ENCODE peak calls at places on chromosomes 2 and 18, in four cellular contexts. U, C, Y and M are unnamed samples.

GRCh38 chr18:46787674-46788073 is 30.8 kb upstream of the ST8SIA5 start:
- DNase-seq in U (no peak), C (no peak), Y (no peak), M (no peak)

GRCh38 chr2:187544371-187545080 is 9.7 kb downstream of the TFPI start:
- DNase-seq in Y (peak; percentile 55), U (no peak), C (no peak), M (no peak)

GRCh38 chr2:41933585-41934322 is 114.1 kb upstream of the PKDCC start:
- DNase-seq in U (no peak), C (peak; percentile 89), Y (peak; percentile 99), M (no peak)

GRCh38 chr2:83901322-83901721 is 557.8 kb downstream of the SUCLG1 start:
- DNase-seq in U (no peak), Y (no peak), C (no peak), M (no peak)

GRCh38 chr2:232026941-232027340 is 65.4 kb downstream of the DIS3L2 start:
- DNase-seq in C (no peak), Y (no peak), U (no peak), M (no peak)

GRCh38 chr18:6679201-6679600 is 50.3 kb upstream of the ARHGAP28 start:
- DNase-seq in C (no peak), Y (no peak), U (no peak), M (no peak)

GRCh38 chr2:84878459-84878858 is 2.4 kb downstream of the TRABD2A start:
- DNase-seq in C (no peak), U (no peak), Y (no peak), M (no peak)

GRCh38 chr2:112645396-112646101 is at the start of gene SLC20A1:
- DNase-seq in C (peak; percentile 99), Y (peak; percentile 94), U (peak; percentile 99), M (peak; percentile 99)

GRCh38 chr18:11040823-11041712 is 108.3 kb downstream of the PIEZO2 start:
- DNase-seq in C (peak; percentile 72), U (peak; percentile 17), Y (peak; percentile 80), M (peak; percentile 7)

GRCh38 chr18:33914399-33914798 is 310.3 kb downstream of the NOL4 start:
- DNase-seq in C (no peak), Y (no peak), U (no peak), M (no peak)

GRCh38 chr2:20698916-20699613 is 32.1 kb downstream of the GDF7 start:
- DNase-seq in C (no peak), Y (no peak), U (peak; percentile 20), M (no peak)

GRCh38 chr2:146952691-146953090 is 892.1 kb upstream of the ACVR2A start:
- DNase-seq in Y (peak; percentile 38), U (no peak), C (no peak), M (no peak)

GRCh38 chr2:74333175-74333574 is 10.0 kb downstream of the SLC4A5 start:
- DNase-seq in C (peak; percentile 60), Y (peak; percentile 74), U (no peak), M (no peak)

GRCh38 chr2:9033385-9034175 is 30.1 kb upstream of the MBOAT2 start:
- DNase-seq in Y (peak; percentile 41), U (no peak), C (peak; percentile 31), M (no peak)

GRCh38 chr2:68251855-68252406 is 401 bp downstream of the PPP3R1 start:
- DNase-seq in Y (no peak), C (peak; percentile 62), U (peak; percentile 47), M (peak; percentile 32)

GRCh38 chr18:22267225-22267624 is 97.8 kb downstream of the GATA6 start:
- DNase-seq in Y (no peak), U (no peak), C (no peak), M (no peak)

GRCh38 chr2:166634706-166635105 is 140.7 kb upstream of the SCN7A start:
- DNase-seq in Y (no peak), C (no peak), U (no peak), M (no peak)

GRCh38 chr18:79532690-79533058 is 136.9 kb downstream of the NFATC1 start:
- DNase-seq in U (no peak), Y (no peak), C (no peak), M (no peak)

GRCh38 chr18:58005036-58005435 is 39.0 kb upstream of the NEDD4L start:
- DNase-seq in U (no peak), C (no peak), Y (peak; percentile 67), M (no peak)

GRCh38 chr2:106745468-106745867 is 140.5 kb downstream of the ST6GAL2 start:
- DNase-seq in C (no peak), Y (no peak), U (no peak), M (no peak)

GRCh38 chr2:30233142-30233961 is 2.0 kb downstream of the LBH start:
- DNase-seq in Y (peak; percentile 40), U (no peak), C (no peak), M (no peak)

GRCh38 chr2:101983928-101984327 is 7.8 kb upstream of the IL1R2 start:
- DNase-seq in U (no peak), Y (peak; percentile 61), C (peak; percentile 37), M (no peak)

GRCh38 chr2:231601356-231602229 is 8.9 kb downstream of the TEX44 start:
- DNase-seq in C (peak; percentile 88), U (peak; percentile 77), Y (peak; percentile 87), M (peak; percentile 57)

GRCh38 chr18:63924551-63924950 is 16.8 kb downstream of the SERPINB10 start:
- DNase-seq in Y (no peak), U (no peak), C (peak; percentile 29), M (no peak)

GRCh38 chr18:75351409-75351808 is 76.1 kb downstream of the SMIM21 start:
- DNase-seq in C (no peak), U (no peak), Y (no peak), M (no peak)

GRCh38 chr18:46278481-46279465 is 174.6 kb downstream of the HAUS1 start:
- DNase-seq in C (peak; percentile 58), U (no peak), Y (peak; percentile 93), M (no peak)

GRCh38 chr2:12717988-12718661 is 1.4 kb downstream of the TRIB2 start:
- DNase-seq in C (peak; percentile 35), Y (no peak), U (peak; percentile 32), M (peak; percentile 28)

GRCh38 chr2:222993920-222994650 is 57.9 kb upstream of the KCNE4 start:
- DNase-seq in C (peak; percentile 86), U (no peak), Y (peak; percentile 96), M (no peak)

GRCh38 chr2:136101042-136101441 is 16.9 kb downstream of the CXCR4 start:
- DNase-seq in Y (no peak), U (no peak), C (no peak), M (no peak)

GRCh38 chr2:231604101-231604684 is 11.5 kb downstream of the TEX44 start:
- DNase-seq in C (no peak), Y (no peak), U (peak; percentile 45), M (peak; percentile 42)

GRCh38 chr18:46071894-46072867 is at the start of gene PSTPIP2:
- DNase-seq in U (peak; percentile 24), Y (peak; percentile 67), C (peak; percentile 87), M (peak; percentile 53)

GRCh38 chr2:14223576-14223975 is 408.9 kb upstream of the LRATD1 start:
- DNase-seq in Y (no peak), U (no peak), C (no peak), M (no peak)

GRCh38 chr2:120763516-120763915 is 27.8 kb downstream of the GLI2 start:
- DNase-seq in Y (peak; percentile 31), U (no peak), C (no peak), M (no peak)

GRCh38 chr2:121907905-121908304 is 152.5 kb downstream of the TSN start:
- DNase-seq in U (no peak), C (no peak), Y (no peak), M (no peak)

GRCh38 chr2:160484859-160485520 is 8.6 kb downstream of the RBMS1 start:
- DNase-seq in C (no peak), U (no peak), Y (no peak), M (no peak)

GRCh38 chr2:71575966-71576365 is 122.6 kb downstream of the DYSF start:
- DNase-seq in U (no peak), C (no peak), Y (no peak), M (no peak)

GRCh38 chr2:178700922-178701342 is 106.3 kb downstream of the TTN start:
- DNase-seq in C (peak; percentile 53), Y (peak; percentile 54), U (peak; percentile 29), M (no peak)

GRCh38 chr18:77098033-77098432 is 34.5 kb downstream of the MBP start:
- DNase-seq in Y (peak; percentile 85), C (no peak), U (peak; percentile 42), M (no peak)

GRCh38 chr18:22465859-22466602 is 48.3 kb upstream of the CTAGE1 start:
- DNase-seq in U (no peak), Y (peak; percentile 97), C (peak; percentile 88), M (no peak)